ENCODE peak calls at places on chromosomes 2 and 18, in eight cellular contexts. E is pancreas, S is kidney epithelial cell, V is MCF 10A, Y is A549, W is right atrium auricular region, N is upper lobe of right lung, J is HFFc6. P is an unnamed sample.

GRCh38 chr2:173307287-173307686 is 47.4 kb upstream of the CDCA7 start:
- DNase-seq in S (no peak), Y (no peak), J (no peak), V (no peak), E (no peak), N (no peak), W (no peak), P (peak; percentile 64)

GRCh38 chr18:34631567-34631966 is 78.5 kb upstream of the DTNA start:
- DNase-seq in W (no peak), J (no peak), Y (no peak), N (no peak), E (no peak), S (no peak), V (no peak), P (no peak)

GRCh38 chr2:22812065-22812680 is 572.8 kb upstream of the KLHL29 start:
- DNase-seq in E (no peak), Y (no peak), W (no peak), S (no peak), J (no peak), N (no peak), V (no peak), P (no peak)

GRCh38 chr2:102592601-102593000 is 26.8 kb upstream of the SLC9A2 start:
- DNase-seq in Y (no peak), S (no peak), J (no peak), V (peak; percentile 42), N (no peak), E (no peak), W (no peak), P (no peak)

GRCh38 chr2:43725711-43726246 is 48.1 kb upstream of the DYNC2LI1 start:
- DNase-seq in E (no peak), Y (no peak), J (no peak), V (no peak), N (no peak), S (no peak), W (no peak), P (no peak)

GRCh38 chr2:176126929-176127768 is 2.4 kb upstream of the HOXD8 start:
- DNase-seq in S (no peak), Y (no peak), W (peak; percentile 73), E (peak; percentile 67), J (no peak), V (peak; percentile 63), N (peak; percentile 63), P (peak; percentile 62)

GRCh38 chr2:35199298-35199697 is 1156.3 kb upstream of the CRIM1 start:
- DNase-seq in Y (no peak), S (no peak), V (peak; percentile 16), N (no peak), E (no peak), W (no peak), J (no peak), P (no peak)

GRCh38 chr2:47070920-47071824 is 83.9 kb downstream of the STPG4 start:
- DNase-seq in W (peak; percentile 95), V (peak; percentile 73), S (peak; percentile 73), J (peak; percentile 83), E (peak; percentile 36), Y (no peak), N (peak; percentile 83), P (peak; percentile 80)

GRCh38 chr2:103788875-103789715 is 1027.3 kb downstream of the TMEM182 start:
- DNase-seq in W (no peak), V (peak; percentile 81), Y (no peak), N (peak; percentile 72), J (no peak), S (peak; percentile 69), E (peak; percentile 74), P (no peak)

GRCh38 chr18:31619291-31619690 is 27.6 kb downstream of the TTR start:
- DNase-seq in N (no peak), W (no peak), Y (no peak), S (no peak), E (no peak), V (peak; percentile 44), J (no peak), P (no peak)

GRCh38 chr18:41923495-41923894 is 31.5 kb upstream of the PIK3C3 start:
- DNase-seq in N (no peak), V (no peak), E (no peak), Y (no peak), S (no peak), J (no peak), W (no peak), P (no peak)

GRCh38 chr2:7930800-7931635 is 750.8 kb upstream of the ID2 start:
- DNase-seq in W (peak; percentile 73), S (no peak), J (no peak), Y (no peak), E (no peak), N (no peak), V (no peak), P (no peak)

GRCh38 chr2:45724329-45724728 is 72.9 kb downstream of the PRKCE start:
- DNase-seq in E (no peak), Y (no peak), N (no peak), S (no peak), J (no peak), V (no peak), W (no peak), P (no peak)

GRCh38 chr18:54260376-54261072 is 8.8 kb upstream of the POLI start:
- DNase-seq in W (no peak), J (no peak), V (peak; percentile 54), S (no peak), N (no peak), E (no peak), Y (no peak), P (no peak)

GRCh38 chr2:120772261-120772660 is 36.6 kb downstream of the GLI2 start:
- DNase-seq in E (no peak), J (peak; percentile 28), S (no peak), N (no peak), Y (no peak), W (no peak), V (no peak), P (no peak)

GRCh38 chr18:23798249-23798648 is 109.0 kb downstream of the LAMA3 start:
- DNase-seq in E (no peak), Y (no peak), W (no peak), S (no peak), V (no peak), N (no peak), J (no peak), P (no peak)

GRCh38 chr18:49619792-49620191 is 57.9 kb downstream of the LIPG start:
- DNase-seq in N (no peak), S (no peak), J (peak; percentile 76), E (no peak), W (peak; percentile 55), V (no peak), Y (no peak), P (no peak)

GRCh38 chr18:63185979-63186378 is 133.6 kb downstream of the BCL2 start:
- DNase-seq in W (no peak), E (no peak), V (no peak), S (no peak), Y (no peak), N (no peak), J (no peak), P (no peak)

GRCh38 chr18:31565782-31566512 is 25.7 kb upstream of the TTR start:
- DNase-seq in Y (no peak), J (no peak), E (no peak), W (no peak), V (no peak), S (no peak), N (no peak), P (no peak)

GRCh38 chr2:16012626-16013501 is 72.5 kb downstream of the MYCN start:
- DNase-seq in S (no peak), Y (no peak), V (no peak), J (no peak), N (peak; percentile 77), W (no peak), E (no peak), P (no peak)

GRCh38 chr2:20292984-20293383 is 57.7 kb downstream of the PUM2 start:
- DNase-seq in Y (no peak), V (no peak), E (no peak), J (no peak), S (no peak), W (no peak), N (no peak), P (no peak)

GRCh38 chr2:219737270-219737691 is 109.9 kb downstream of the SLC4A3 start:
- DNase-seq in W (no peak), S (no peak), E (no peak), J (peak; percentile 20), V (no peak), Y (peak; percentile 10), N (no peak), P (no peak)
- TF ChIP-seq CTCF in W (peak; percentile 20), S (peak; percentile 43), E (no peak), J (peak; percentile 66), V (peak; percentile 30), Y (peak; percentile 59), N (no peak), P (peak; percentile 22)

GRCh38 chr2:107719781-107720180 is 106.9 kb upstream of the RGPD4 start:
- DNase-seq in Y (no peak), N (no peak), S (no peak), E (no peak), W (no peak), V (no peak), J (no peak), P (no peak)
- TF ChIP-seq CTCF in Y (no peak), N (no peak), S (no peak), E (no peak), W (no peak), V (no peak), J (no peak), P (no peak)

DNA sequence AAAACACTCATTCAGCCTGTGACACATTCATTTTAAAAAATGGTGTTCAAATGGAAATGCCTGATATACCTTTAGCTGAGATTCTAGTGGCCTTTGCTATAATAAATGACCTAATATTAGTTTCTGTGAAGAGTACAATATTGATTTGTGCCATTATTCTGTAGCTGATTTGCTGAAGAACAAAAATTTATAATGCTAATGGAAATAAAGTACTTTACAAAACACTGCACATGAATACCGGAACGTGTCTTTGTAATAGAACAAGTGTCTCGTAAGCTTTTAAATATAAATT is 138.7 kb downstream of the WDR7 start:
- DNase-seq in Y (no peak), V (no peak), J (no peak), N (no peak), W (no peak), E (no peak), S (no peak), P (no peak)
- TF ChIP-seq CTCF in Y (no peak), V (peak; percentile 4), J (peak; percentile 28), N (peak; percentile 1), W (no peak), E (no peak), S (no peak), P (no peak)

GRCh38 chr2:12090072-12090471 is 343.6 kb downstream of the LPIN1 start:
- DNase-seq in N (no peak), V (no peak), J (no peak), E (no peak), S (no peak), Y (no peak), W (no peak), P (no peak)

GRCh38 chr2:12087671-12088380 is 341.4 kb downstream of the LPIN1 start:
- DNase-seq in E (no peak), S (peak; percentile 49), Y (no peak), N (no peak), W (no peak), V (peak; percentile 90), J (peak; percentile 90), P (no peak)

GRCh38 chr2:12090590-12090989 is 344.2 kb downstream of the LPIN1 start:
- DNase-seq in Y (no peak), W (no peak), S (no peak), E (no peak), V (peak; percentile 31), J (no peak), N (no peak), P (no peak)

GRCh38 chr2:12089496-12089895 is 343.1 kb downstream of the LPIN1 start:
- DNase-seq in Y (no peak), E (no peak), W (no peak), N (no peak), J (no peak), S (no peak), V (no peak), P (no peak)

GRCh38 chr2:12089001-12089400 is 342.6 kb downstream of the LPIN1 start:
- DNase-seq in V (no peak), J (no peak), W (no peak), N (no peak), S (no peak), Y (no peak), E (no peak), P (no peak)
- TF ChIP-seq CTCF in V (no peak), J (no peak), W (no peak), N (no peak), S (no peak), Y (no peak), E (no peak), P (no peak)

P was measured in GM13976.